ENCODE peak calls at places on chromosomes 3 and 15, in six cellular contexts. P is fibroblast of gingiva; I is neural progenitor cell; V is anterior cingulate cortex; S is hippocampal formation; B is CD4-positive, CD25-positive, alpha-beta regulatory T cell. D is an unnamed sample.

GRCh38 chr3:51384145-51384729 is 854 bp upstream of the MANF start:
- DNase-seq in P (no peak), I (peak; percentile 46), V (peak; percentile 64), S (no peak), B (no peak), D (no peak)

GRCh38 chr3:141955163-141955562 is 78.7 kb downstream of the ATP1B3 start:
- DNase-seq in P (no peak), I (peak; percentile 57), V (no peak), S (no peak), B (no peak), D (no peak)

GRCh38 chr3:16026753-16027152 is 147.7 kb upstream of the GALNT15 start:
- DNase-seq in P (peak; percentile 60), I (no peak), V (no peak), S (no peak), B (no peak), D (no peak)

GRCh38 chr3:111747490-111747889 is 111.6 kb upstream of the PHLDB2 start:
- DNase-seq in P (no peak), I (no peak), V (no peak), S (no peak), B (no peak), D (no peak)

GRCh38 chr3:138222888-138223287 is 35.8 kb downstream of the ARMC8 start:
- DNase-seq in P (no peak), I (no peak), V (no peak), S (no peak), B (peak; percentile 21), D (no peak)

GRCh38 chr15:58690703-58691102 is 58.8 kb downstream of the ADAM10 start:
- DNase-seq in P (no peak), I (no peak), V (no peak), S (no peak), B (no peak), D (no peak)

GRCh38 chr15:65646486-65646885 is 24.7 kb downstream of the SLC24A1 start:
- DNase-seq in P (no peak), I (no peak), V (no peak), S (no peak), B (no peak), D (no peak)

GRCh38 chr15:49490963-49491362 is 67.9 kb downstream of the FGF7 start:
- DNase-seq in P (peak; percentile 49), I (no peak), V (no peak), S (no peak), B (no peak), D (no peak)

GRCh38 chr15:70201376-70201775 is 103.7 kb upstream of the TLE3 start:
- DNase-seq in P (no peak), I (no peak), V (no peak), S (no peak), B (no peak), D (no peak)

GRCh38 chr3:43728476-43728875 is 37.7 kb downstream of the ABHD5 start:
- DNase-seq in P (no peak), I (no peak), V (no peak), S (no peak), B (no peak), D (no peak)

GRCh38 chr3:16399473-16399872 is 114.0 kb downstream of the RFTN1 start:
- DNase-seq in P (peak; percentile 70), I (no peak), V (no peak), S (no peak), B (no peak), D (no peak)

GRCh38 chr3:54999801-55000200 is 71.9 kb upstream of the LRTM1 start:
- DNase-seq in P (no peak), I (no peak), V (no peak), S (no peak), B (no peak), D (no peak)

GRCh38 chr15:50624616-50625168 is 61.9 kb downstream of the TRPM7 start:
- DNase-seq in P (no peak), I (no peak), V (no peak), S (no peak), B (no peak), D (no peak)

GRCh38 chr3:57942872-57943283 is 65.3 kb upstream of the FLNB start:
- DNase-seq in P (peak; percentile 45), I (no peak), V (no peak), S (no peak), B (no peak), D (no peak)

GRCh38 chr3:129690406-129690805 is 83.9 kb upstream of the PLXND1 start:
- DNase-seq in P (peak; percentile 58), I (peak; percentile 82), V (peak; percentile 3), S (peak; percentile 90), B (peak; percentile 72), D (peak; percentile 60)

GRCh38 chr3:17800232-17800631 is 57.8 kb upstream of the TBC1D5 start:
- DNase-seq in P (no peak), I (no peak), V (no peak), S (no peak), B (no peak), D (no peak)

GRCh38 chr3:13332158-13332557 is 88.0 kb downstream of the NUP210 start:
- DNase-seq in P (no peak), I (no peak), V (no peak), S (no peak), B (no peak), D (no peak)

GRCh38 chr3:48194446-48195071 is 6.3 kb upstream of the CDC25A start:
- DNase-seq in P (peak; percentile 35), I (peak; percentile 80), V (no peak), S (peak; percentile 33), B (no peak), D (no peak)

GRCh38 chr3:138325990-138326389 is 3.7 kb downstream of the NME9 start:
- DNase-seq in P (no peak), I (no peak), V (no peak), S (no peak), B (no peak), D (no peak)

GRCh38 chr3:169811606-169812123 is 1.0 kb upstream of the LRRIQ4 start:
- DNase-seq in P (peak; percentile 66), I (no peak), V (peak; percentile 6), S (peak; percentile 42), B (peak; percentile 10), D (peak; percentile 16)

GRCh38 chr3:193087336-193087735 is 153.7 kb upstream of the PLAAT1 start:
- DNase-seq in P (no peak), I (no peak), V (no peak), S (no peak), B (no peak), D (no peak)

GRCh38 chr15:39979606-39980005 is 45.7 kb downstream of the EIF2AK4 start:
- DNase-seq in P (peak; percentile 83), I (no peak), V (no peak), S (no peak), B (no peak), D (no peak)

D was measured in naive thymus-derived CD4-positive, alpha-beta T cell.